ENCODE peak calls at places on chromosomes 3 and 15, in five cellular contexts. U is sigmoid colon, C is bronchial epithelial cell, D is lower lobe of right lung, J is heart right ventricle. R is an unnamed sample.

GRCh38 chr15:93152264-93152884 is 63.4 kb upstream of the RGMA start:
- DNase-seq in U (no peak), C (no peak), D (no peak), J (no peak), R (no peak)

GRCh38 chr3:47476644-47477199 is 981 bp upstream of the SCAP start:
- DNase-seq in U (no peak), C (no peak), D (no peak), J (no peak), R (no peak)

GRCh38 chr3:14290631-14291385 is 111.6 kb upstream of the SLC6A6 start:
- DNase-seq in U (no peak), C (no peak), D (no peak), J (no peak), R (no peak)

GRCh38 chr3:115996420-115997108 is 373.3 kb downstream of the GAP43 start:
- DNase-seq in U (no peak), C (no peak), D (no peak), J (no peak), R (no peak)

GRCh38 chr3:151751161-151751560 is 17.4 kb downstream of the AADACL2 start:
- DNase-seq in U (no peak), C (peak; percentile 93), D (no peak), J (no peak), R (peak; percentile 29)

GRCh38 chr15:60426870-60427528 is 29.2 kb upstream of the ANXA2 start:
- DNase-seq in U (no peak), C (peak; percentile 78), D (no peak), J (no peak), R (peak; percentile 46)

GRCh38 chr15:73746288-73746687 is 6.9 kb downstream of the INSYN1 start:
- DNase-seq in U (no peak), C (no peak), D (no peak), J (no peak), R (no peak)

GRCh38 chr3:115676336-115676735 is 53.0 kb downstream of the GAP43 start:
- DNase-seq in U (no peak), C (no peak), D (no peak), J (no peak), R (no peak)

GRCh38 chr3:64238971-64239667 is 13.9 kb upstream of the PRICKLE2 start:
- DNase-seq in U (peak; percentile 94), C (peak; percentile 79), D (peak; percentile 47), J (peak; percentile 67), R (peak; percentile 75)
- TF ChIP-seq CTCF in U (no peak), C (no peak), D (no peak), J (no peak), R (no peak)

GRCh38 chr3:121153851-121154250 is 245.8 kb downstream of the STXBP5L start:
- DNase-seq in U (no peak), C (no peak), D (no peak), J (no peak), R (no peak)

GRCh38 chr3:121155023-121155422 is 247.0 kb downstream of the STXBP5L start:
- DNase-seq in U (no peak), C (peak; percentile 18), D (no peak), J (no peak), R (no peak)

DNA sequence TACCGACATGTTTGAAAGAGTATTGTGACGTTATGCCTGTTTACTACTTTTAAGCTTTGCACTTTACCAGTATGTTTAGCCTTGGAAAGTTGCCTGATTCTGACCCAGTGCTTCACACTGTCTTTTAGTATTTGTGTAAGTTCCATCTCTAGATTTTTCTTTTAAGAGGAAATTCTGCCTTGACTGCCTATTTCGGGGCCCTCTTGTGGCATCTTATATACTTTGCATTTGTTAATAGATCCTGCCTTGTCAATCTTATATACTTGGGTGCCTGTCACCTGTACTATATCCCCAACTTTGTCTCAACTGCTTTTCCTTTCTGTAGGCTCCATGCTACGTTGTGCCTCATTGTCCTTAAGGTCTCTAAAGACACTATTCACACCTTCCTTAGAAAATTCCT is 244.6 kb downstream of the STXBP5L start:
- DNase-seq in U (no peak), C (peak; percentile 15), D (no peak), J (no peak), R (peak; percentile 1)
- TF ChIP-seq CTCF in U (no peak), C (peak; percentile 26), D (no peak), J (no peak), R (peak; percentile 19)

GRCh38 chr3:172074027-172074426 is 34.6 kb downstream of the FNDC3B start:
- DNase-seq in U (no peak), C (no peak), D (no peak), J (no peak), R (no peak)
- TF ChIP-seq CTCF in U (no peak), C (no peak), D (no peak), J (no peak), R (no peak)

GRCh38 chr15:77031376-77032050 is 36.6 kb downstream of the PSTPIP1 start:
- DNase-seq in U (peak; percentile 59), C (no peak), D (peak; percentile 39), J (no peak), R (no peak)
- TF ChIP-seq CTCF in U (no peak), C (no peak), D (no peak), J (no peak), R (no peak)

DNA sequence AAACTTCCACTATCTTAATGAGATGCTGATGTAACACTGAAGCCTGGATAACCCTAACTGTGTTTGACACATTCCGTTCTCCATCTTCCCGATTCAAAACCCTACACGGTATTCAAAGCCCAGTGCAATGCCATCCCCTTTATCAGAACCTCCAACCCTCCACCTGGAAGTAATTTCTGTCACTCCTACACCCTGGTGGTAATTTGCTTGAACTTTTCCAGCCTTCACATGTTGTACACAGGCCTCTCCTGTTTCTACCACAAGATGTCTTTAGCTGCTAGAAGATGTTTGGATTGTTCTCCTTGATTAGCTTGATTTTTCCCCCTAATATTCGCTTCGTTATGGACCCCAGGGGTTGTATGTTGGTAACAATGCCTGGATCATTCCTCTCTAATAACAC is 208.9 kb downstream of the CHST2 start:
- DNase-seq in U (no peak), C (no peak), D (no peak), J (no peak), R (no peak)
- TF ChIP-seq CTCF in U (no peak), C (no peak), D (no peak), J (no peak), R (no peak)